ENCODE peak calls at places on chromosomes 12 and 14, in ten cellular contexts. A, T, N, F, I, V, S, U, D and C are unnamed samples.

GRCh38 chr14:47438650-47439140 is 236.7 kb downstream of the MDGA2 start:
- DNase-seq in A (no peak), T (peak), N (no peak), F (no peak), I (no peak), V (no peak), S (no peak), U (peak), D (no peak), C (no peak)

GRCh38 chr12:90085491-90086274 is 377.0 kb upstream of the ATP2B1 start:
- DNase-seq in A (no peak), T (no peak), N (no peak), F (peak), I (no peak), V (no peak), S (no peak), U (no peak), D (no peak), C (no peak)

GRCh38 chr14:98114122-98114895 is 1157.7 kb downstream of the BCL11B start:
- DNase-seq in A (no peak), T (no peak), N (no peak), F (no peak), I (no peak), V (no peak), S (no peak), U (no peak), D (no peak), C (no peak)

GRCh38 chr12:65113621-65114035 is 7.5 kb downstream of the WIF1 start:
- DNase-seq in A (no peak), T (no peak), N (no peak), F (no peak), I (no peak), V (no peak), S (no peak), U (no peak), D (no peak), C (no peak)

GRCh38 chr12:49482095-49483051 is 56.5 kb upstream of the KCNH3 start:
- DNase-seq in A (no peak), T (no peak), N (no peak), F (peak), I (no peak), V (no peak), S (no peak), U (no peak), D (no peak), C (peak)

GRCh38 chr12:88362439-88362838 is 217.8 kb downstream of the KITLG start:
- DNase-seq in A (no peak), T (no peak), N (no peak), F (peak), I (no peak), V (no peak), S (no peak), U (no peak), D (no peak), C (no peak)

GRCh38 chr12:21987786-21988185 is 46.6 kb upstream of the ABCC9 start:
- DNase-seq in A (no peak), T (no peak), N (no peak), F (no peak), I (no peak), V (no peak), S (no peak), U (no peak), D (no peak), C (no peak)

GRCh38 chr12:89932950-89933349 is 224.3 kb upstream of the ATP2B1 start:
- DNase-seq in A (no peak), T (no peak), N (no peak), F (no peak), I (no peak), V (no peak), S (no peak), U (no peak), D (no peak), C (no peak)

GRCh38 chr12:90428881-90429280 is 526.1 kb downstream of the CCER1 start:
- DNase-seq in A (no peak), T (no peak), N (no peak), F (no peak), I (no peak), V (no peak), S (no peak), U (no peak), D (no peak), C (no peak)

GRCh38 chr12:93785262-93786010 is 108.3 kb downstream of the CRADD start:
- DNase-seq in A (peak), T (peak), N (peak), F (peak), I (peak), V (no peak), S (peak), U (peak), D (peak), C (no peak)

GRCh38 chr14:78848234-78848820 is 678.2 kb downstream of the NRXN3 start:
- DNase-seq in A (peak), T (no peak), N (no peak), F (peak), I (no peak), V (no peak), S (peak), U (no peak), D (no peak), C (peak)

GRCh38 chr12:41362511-41362910 is 174.4 kb downstream of the PDZRN4 start:
- DNase-seq in A (no peak), T (no peak), N (no peak), F (no peak), I (no peak), V (no peak), S (no peak), U (no peak), D (no peak), C (no peak)

GRCh38 chr14:88468396-88468795 is 82.9 kb downstream of the SPATA7 start:
- DNase-seq in A (no peak), T (no peak), N (no peak), F (peak), I (no peak), V (no peak), S (no peak), U (peak), D (no peak), C (no peak)